ENCODE peak calls at places on chromosome 15, in four cellular contexts. E is CD4-positive, alpha-beta T cell; Y is endothelial cell of umbilical vein; B is tibial nerve. Q is an unnamed sample.

GRCh38 chr15:68379759-68380290 is 52.1 kb downstream of the ITGA11 start:
- DNase-seq in B (no peak), Y (peak; percentile 78), E (no peak), Q (no peak)

GRCh38 chr15:95350908-95351307 is 979.6 kb upstream of the NR2F2 start:
- DNase-seq in E (no peak), B (no peak), Y (no peak), Q (no peak)

GRCh38 chr15:67018026-67018425 is 47.4 kb upstream of the SMAD3 start:
- DNase-seq in E (no peak), B (no peak), Y (no peak), Q (no peak)

GRCh38 chr15:81195339-81195864 is 1.3 kb upstream of the IL16 start:
- DNase-seq in Y (no peak), B (no peak), E (no peak), Q (no peak)

GRCh38 chr15:70451861-70452653 is 311.3 kb downstream of the UACA start:
- DNase-seq in E (peak; percentile 40), Y (no peak), B (no peak), Q (no peak)

GRCh38 chr15:68166847-68167246 is 38.3 kb downstream of the CALML4 start:
- DNase-seq in Y (no peak), E (no peak), B (no peak), Q (no peak)

GRCh38 chr15:90101130-90101968 is 919 bp downstream of the IDH2 start:
- DNase-seq in E (no peak), B (peak; percentile 37), Y (peak; percentile 48), Q (peak; percentile 82)

GRCh38 chr15:55407631-55407948 is 569 bp downstream of the CCPG1 start:
- DNase-seq in B (peak; percentile 5), Y (no peak), E (no peak), Q (no peak)

GRCh38 chr15:34760909-34761308 is 6.1 kb upstream of the GJD2 start:
- DNase-seq in B (no peak), E (no peak), Y (no peak), Q (no peak)

GRCh38 chr15:64705006-64705405 is 70.4 kb downstream of the RBPMS2 start:
- DNase-seq in Y (no peak), B (no peak), E (no peak), Q (no peak)

GRCh38 chr15:56425276-56425675 is 39.7 kb downstream of the MNS1 start:
- DNase-seq in E (no peak), Y (no peak), B (no peak), Q (no peak)

GRCh38 chr15:35545316-35545824 is 595 bp downstream of the DPH6 start:
- DNase-seq in Y (peak; percentile 77), B (peak; percentile 63), E (peak; percentile 3), Q (no peak)

GRCh38 chr15:25931846-25932245 is 68.7 kb upstream of the ATP10A start:
- DNase-seq in Y (no peak), B (no peak), E (no peak), Q (no peak)

GRCh38 chr15:39851505-39852082 is 68.5 kb downstream of the GPR176 start:
- DNase-seq in E (no peak), Y (peak; percentile 93), B (no peak), Q (no peak)

GRCh38 chr15:75653347-75653913 is 5.7 kb downstream of the SNX33 start:
- DNase-seq in Y (no peak), B (no peak), E (no peak), Q (no peak)

GRCh38 chr15:76994971-76995945 is at the start of gene PSTPIP1:
- DNase-seq in E (peak; percentile 62), B (no peak), Y (no peak), Q (peak; percentile 76)

GRCh38 chr15:45121706-45122417 is 7.7 kb downstream of the DUOXA2 start:
- DNase-seq in E (no peak), Y (peak; percentile 54), B (no peak), Q (no peak)

GRCh38 chr15:40092416-40093223 is 16.1 kb downstream of the BMF start:
- DNase-seq in Y (no peak), B (no peak), E (no peak), Q (no peak)

GRCh38 chr15:77864211-77865105 is 213.1 kb downstream of the TBC1D2B start:
- DNase-seq in E (no peak), Y (no peak), B (no peak), Q (no peak)

GRCh38 chr15:36109943-36110658 is 469.3 kb upstream of the CDIN1 start:
- DNase-seq in Y (no peak), B (no peak), E (no peak), Q (no peak)

GRCh38 chr15:90097475-90097874 is 4.8 kb downstream of the IDH2 start:
- DNase-seq in Y (no peak), E (peak; percentile 44), B (no peak), Q (no peak)

GRCh38 chr15:42707873-42708544 is 28.9 kb downstream of the CDAN1 start:
- DNase-seq in E (no peak), Y (peak; percentile 47), B (no peak), Q (no peak)
- H3K27ac ChIP-seq in E (no peak overlapping the region), Y (peak overlapping the region; percentile 7), B (no peak overlapping the region), Q (no peak overlapping the region)

DNA sequence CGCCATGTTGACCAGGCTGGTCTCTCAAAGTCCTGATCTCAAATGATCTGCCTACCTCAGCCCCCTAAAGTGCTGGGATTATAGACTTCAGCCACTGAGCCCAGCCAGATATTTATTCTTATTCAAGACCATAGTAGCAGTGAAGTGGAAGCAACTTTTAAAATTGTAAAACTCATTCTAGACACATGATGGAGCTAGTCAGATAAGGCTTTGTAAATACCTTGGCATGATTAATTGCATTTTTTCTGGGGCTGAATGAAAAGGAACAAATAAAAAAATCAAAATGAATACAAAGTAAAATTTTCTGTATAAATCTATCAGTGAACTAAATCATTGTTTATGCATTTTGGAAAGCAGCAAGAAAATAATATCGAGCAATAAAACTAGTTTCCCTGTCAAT is 4.1 kb upstream of the MYO1E start:
- DNase-seq in Y (peak; percentile 37), E (no peak), B (no peak), Q (no peak)
- H3K27ac ChIP-seq in Y (no peak overlapping the region), E (no peak overlapping the region), B (no peak overlapping the region), Q (no peak overlapping the region)

DNA sequence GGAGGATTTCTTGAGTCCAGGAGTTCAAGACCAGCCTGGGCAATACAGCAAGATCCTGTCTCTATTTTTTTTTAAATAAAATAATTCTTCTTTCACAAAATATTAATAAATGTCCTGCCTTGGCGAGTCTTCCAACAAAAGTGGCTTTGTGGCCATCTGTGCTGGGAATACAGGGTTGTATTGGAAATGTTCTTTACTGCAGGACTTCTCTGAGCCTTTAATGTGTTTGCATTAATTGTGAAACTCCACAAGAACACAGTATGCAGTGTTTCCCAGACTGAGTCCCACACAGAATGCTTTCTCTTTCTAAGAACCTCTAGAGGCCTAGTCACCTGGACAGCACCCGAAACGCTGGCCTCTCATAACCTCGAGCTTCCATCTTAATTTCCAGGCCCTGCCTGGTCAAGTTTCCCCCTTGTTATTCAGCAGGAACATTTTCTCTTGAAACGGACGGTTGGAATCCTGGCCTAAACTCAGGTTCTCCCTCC is 85.4 kb upstream of the ARRDC4 start:
- DNase-seq in E (no peak), Y (no peak), B (no peak), Q (no peak)
- H3K27ac ChIP-seq in E (no peak overlapping the region), Y (no peak overlapping the region), B (no peak overlapping the region), Q (no peak overlapping the region)

DNA sequence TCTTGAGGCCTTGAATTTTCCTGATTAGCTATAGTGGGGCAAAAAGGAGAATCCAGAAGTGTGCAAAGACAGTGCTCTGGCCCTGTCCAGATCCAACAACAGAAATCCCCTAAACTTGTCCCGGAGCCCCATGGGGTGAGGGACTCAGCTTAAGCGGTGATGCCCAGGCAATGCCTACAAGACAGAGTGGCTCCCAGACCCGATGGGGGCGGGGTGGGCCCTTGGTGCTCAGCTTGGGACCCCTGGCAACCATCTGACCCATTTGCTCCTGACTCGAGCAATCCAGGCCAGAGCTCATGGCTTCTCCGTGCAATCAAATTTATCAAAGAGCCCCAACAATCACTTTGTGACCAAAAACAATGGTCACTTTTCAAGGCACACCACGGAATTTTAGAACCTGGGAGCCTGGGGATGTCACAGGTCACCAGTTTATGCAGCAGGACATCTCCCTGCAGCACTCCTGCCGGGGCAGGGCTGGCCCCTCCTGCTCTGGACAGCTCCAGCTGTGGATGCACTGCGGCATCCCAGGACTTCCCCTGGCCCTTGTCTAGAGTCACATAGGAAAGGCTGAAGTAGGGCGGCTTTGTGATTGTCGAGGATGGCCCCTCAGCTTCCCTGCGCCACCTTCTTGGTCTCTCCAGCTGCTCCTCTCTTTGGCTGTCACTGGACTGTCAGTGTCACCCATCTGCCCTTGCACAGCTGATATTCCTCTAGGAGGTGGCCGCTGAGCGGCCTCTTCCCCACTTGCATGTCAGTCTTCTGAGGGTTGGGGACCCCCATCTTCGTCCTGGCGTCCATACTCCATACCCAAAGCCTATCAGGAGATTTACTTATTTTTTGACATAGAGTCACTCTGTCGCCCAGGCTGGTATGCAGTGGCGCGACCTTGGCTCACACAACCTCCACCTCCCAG is 28.4 kb downstream of the RGMA start:
- DNase-seq in Y (no peak), E (no peak), B (no peak), Q (no peak)
- H3K27ac ChIP-seq in Y (no peak overlapping the region), E (no peak overlapping the region), B (no peak overlapping the region), Q (no peak overlapping the region)

GRCh38 chr15:62456011-62456920 is 291.2 kb upstream of the C2CD4B start:
- DNase-seq in E (no peak), B (no peak), Y (no peak), Q (no peak)

GRCh38 chr15:62459875-62460274 is 294.8 kb upstream of the C2CD4B start:
- DNase-seq in B (no peak), E (no peak), Y (no peak), Q (no peak)

GRCh38 chr15:62454567-62455172 is 289.6 kb upstream of the C2CD4B start:
- DNase-seq in Y (no peak), E (no peak), B (no peak), Q (no peak)

GRCh38 chr15:62455441-62455921 is 290.4 kb upstream of the C2CD4B start:
- DNase-seq in B (no peak), Y (no peak), E (no peak), Q (no peak)

GRCh38 chr15:62457100-62457499 is 292.0 kb upstream of the C2CD4B start:
- DNase-seq in B (no peak), Y (no peak), E (no peak), Q (no peak)
- H3K27ac ChIP-seq in B (peak overlapping the region; percentile 67), Y (no peak overlapping the region), E (no peak overlapping the region), Q (no peak overlapping the region)

GRCh38 chr15:31435891-31436628 is 109.4 kb downstream of the KLF13 start:
- DNase-seq in E (no peak), Y (no peak), B (no peak), Q (no peak)

GRCh38 chr15:31434418-31435255 is 108.0 kb downstream of the KLF13 start:
- DNase-seq in E (peak; percentile 77), Y (peak; percentile 64), B (peak; percentile 60), Q (no peak)

GRCh38 chr15:31433101-31433500 is 106.5 kb downstream of the KLF13 start:
- DNase-seq in E (no peak), Y (no peak), B (no peak), Q (no peak)

GRCh38 chr15:31435256-31435781 is 108.7 kb downstream of the KLF13 start:
- DNase-seq in B (peak; percentile 73), E (peak; percentile 72), Y (peak; percentile 54), Q (peak; percentile 57)

GRCh38 chr15:31433574-31433973 is 106.9 kb downstream of the KLF13 start:
- DNase-seq in E (no peak), Y (no peak), B (no peak), Q (no peak)
- H3K27ac ChIP-seq in E (peak overlapping the region; percentile 88), Y (no peak overlapping the region), B (no peak overlapping the region), Q (no peak overlapping the region)

Q was measured in substantia nigra.